ENCODE peak calls at places on chromosomes 6 and 20, in eight cellular contexts. T is body of pancreas, P is Peyer's patch, V is tibial nerve, S is esophagus squamous epithelium, X is heart left ventricle, K is ovary, M is adrenal gland. C is an unnamed sample.

GRCh38 chr20:45796336-45797070 is 4.7 kb downstream of the DNTTIP1 start:
- DNase-seq in M (no peak), S (no peak), V (no peak), X (no peak), T (no peak), K (no peak), P (no peak), C (no peak)

GRCh38 chr20:18276821-18277220 is 11.5 kb upstream of the ZNF133 start:
- DNase-seq in T (peak), K (peak), P (peak), M (peak), V (peak), X (peak), S (no peak), C (peak)

GRCh38 chr6:84442241-84442640 is 214.8 kb upstream of the CEP162 start:
- DNase-seq in S (no peak), K (no peak), V (no peak), P (no peak), X (no peak), T (no peak), M (no peak), C (no peak)

GRCh38 chr6:17962436-17963031 is 24.9 kb downstream of the KIF13A start:
- DNase-seq in S (no peak), M (peak), K (no peak), V (peak), T (peak), P (no peak), X (peak), C (no peak)

GRCh38 chr6:37279366-37280134 is 21.6 kb upstream of the TMEM217 start:
- DNase-seq in M (no peak), K (no peak), T (peak), S (no peak), P (no peak), X (no peak), V (peak), C (no peak)

GRCh38 chr6:170295519-170296422 is 4.9 kb upstream of the DLL1 start:
- DNase-seq in P (peak), X (no peak), M (no peak), T (peak), V (no peak), S (no peak), K (no peak), C (peak)

GRCh38 chr20:16445482-16445881 is 127.8 kb downstream of the KIF16B start:
- DNase-seq in S (no peak), T (no peak), V (no peak), X (no peak), P (no peak), M (peak), K (no peak), C (peak)

GRCh38 chr6:163529605-163530004 is 115.1 kb downstream of the QKI start:
- DNase-seq in P (no peak), V (no peak), K (no peak), X (no peak), T (no peak), S (no peak), M (no peak), C (no peak)

GRCh38 chr6:69162811-69163210 is 527.7 kb downstream of the ADGRB3 start:
- DNase-seq in V (no peak), M (no peak), P (no peak), S (no peak), K (no peak), T (no peak), X (no peak), C (no peak)

GRCh38 chr6:137363805-137364138 is 130.4 kb downstream of the OLIG3 start:
- DNase-seq in P (no peak), M (no peak), X (no peak), S (no peak), T (no peak), K (no peak), V (no peak), C (no peak)

GRCh38 chr20:47319517-47320252 is 36.8 kb downstream of the ZMYND8 start:
- DNase-seq in K (peak), P (no peak), S (no peak), T (peak), X (no peak), V (no peak), M (no peak), C (peak)

GRCh38 chr20:52926505-52926904 is 45.7 kb upstream of the TSHZ2 start:
- DNase-seq in M (no peak), K (no peak), V (no peak), P (no peak), X (no peak), S (no peak), T (no peak), C (no peak)

GRCh38 chr20:20410678-20411077 is 42.8 kb downstream of the INSM1 start:
- DNase-seq in M (peak), T (peak), K (peak), P (no peak), S (no peak), V (no peak), X (peak), C (no peak)

GRCh38 chr20:22768779-22769178 is 184.4 kb upstream of the FOXA2 start:
- DNase-seq in S (no peak), T (no peak), P (no peak), K (no peak), M (no peak), V (no peak), X (no peak), C (no peak)

GRCh38 chr6:129500958-129501381 is 209.0 kb downstream of the ARHGAP18 start:
- DNase-seq in K (no peak), P (no peak), M (no peak), T (no peak), X (no peak), V (no peak), S (no peak), C (no peak)

GRCh38 chr6:125984311-125984710 is 2.0 kb upstream of the TRMT11 start:
- DNase-seq in X (no peak), T (no peak), M (no peak), K (no peak), S (no peak), V (no peak), P (no peak), C (no peak)

GRCh38 chr6:5843078-5843477 is 163.6 kb downstream of the NRN1 start:
- DNase-seq in T (no peak), M (no peak), V (no peak), X (no peak), S (no peak), K (no peak), P (no peak), C (no peak)

GRCh38 chr6:42316390-42316970 is 98.8 kb upstream of the MRPS10 start:
- DNase-seq in S (no peak), V (peak), K (no peak), M (no peak), T (peak), P (peak), X (no peak), C (no peak)

GRCh38 chr20:33668791-33669155 is 2.0 kb downstream of the ACTL10 start:
- DNase-seq in P (no peak), X (no peak), S (no peak), T (no peak), K (no peak), M (peak), V (no peak), C (no peak)

GRCh38 chr20:33666293-33667244 is at the start of gene ACTL10:
- DNase-seq in S (peak), T (peak), V (peak), K (peak), P (peak), X (peak), M (peak), C (peak)

GRCh38 chr20:33667245-33668086 is 723 bp downstream of the ACTL10 start:
- DNase-seq in V (no peak), M (peak), X (peak), K (peak), S (no peak), T (peak), P (peak), C (peak)

GRCh38 chr20:33669224-33669623 is 2.5 kb downstream of the ACTL10 start:
- DNase-seq in M (peak), K (no peak), P (no peak), X (peak), V (no peak), S (no peak), T (no peak), C (peak)

DNA sequence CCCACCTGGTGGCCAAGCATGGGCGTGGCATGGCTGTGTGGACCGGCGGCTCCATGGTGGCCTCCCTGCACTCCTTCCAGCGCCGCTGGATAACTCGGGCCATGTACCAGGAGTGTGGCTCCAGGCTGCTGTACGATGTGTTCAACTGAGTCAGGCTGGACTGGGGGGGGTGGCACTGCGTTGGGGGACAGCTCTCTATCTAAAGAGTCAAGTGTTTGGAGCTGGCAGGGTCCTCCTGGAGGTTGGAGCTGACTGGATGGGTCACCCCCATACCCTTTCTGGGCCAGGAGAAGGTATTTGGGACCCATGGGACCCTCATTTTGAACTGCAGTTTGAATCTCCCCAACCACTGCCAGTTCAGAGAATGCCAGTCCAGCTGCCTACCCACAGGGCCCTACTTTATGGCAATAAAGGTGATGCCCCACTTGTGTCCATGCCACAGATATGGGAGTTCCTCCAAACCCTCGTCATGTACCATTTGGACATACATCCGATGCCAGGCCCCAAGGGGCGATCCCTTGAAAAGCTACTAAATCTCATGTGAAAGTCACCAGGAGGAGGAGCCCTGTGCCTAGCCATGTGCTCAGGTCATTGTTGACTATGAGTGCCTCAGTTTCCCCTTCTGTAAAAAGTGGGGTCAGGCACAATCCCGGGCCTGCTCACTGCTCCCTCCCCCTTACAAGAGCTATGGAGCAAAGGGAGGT is 1.5 kb downstream of the ACTL10 start:
- DNase-seq in M (peak), T (peak), V (peak), X (peak), P (peak), K (no peak), S (no peak), C (no peak)
- TF ChIP-seq CTCF in M (peak), T (peak), V (no peak), X (peak), P (peak), K (peak), S (peak), C (no peak)

GRCh38 chr6:30769853-30770160 is 25.5 kb upstream of the IER3 start:
- DNase-seq in V (no peak), K (no peak), S (no peak), T (no peak), M (no peak), P (no peak), X (no peak), C (no peak)

GRCh38 chr6:30767158-30767943 is 23.0 kb upstream of the IER3 start:
- DNase-seq in X (no peak), P (no peak), M (no peak), T (no peak), K (no peak), S (no peak), V (no peak), C (no peak)

GRCh38 chr6:30769088-30769852 is 24.9 kb upstream of the IER3 start:
- DNase-seq in K (peak), S (no peak), T (peak), M (peak), X (peak), V (no peak), P (peak), C (peak)

GRCh38 chr6:30767944-30768301 is 23.6 kb upstream of the IER3 start:
- DNase-seq in P (no peak), T (no peak), M (no peak), K (no peak), S (no peak), V (no peak), X (no peak), C (no peak)

DNA sequence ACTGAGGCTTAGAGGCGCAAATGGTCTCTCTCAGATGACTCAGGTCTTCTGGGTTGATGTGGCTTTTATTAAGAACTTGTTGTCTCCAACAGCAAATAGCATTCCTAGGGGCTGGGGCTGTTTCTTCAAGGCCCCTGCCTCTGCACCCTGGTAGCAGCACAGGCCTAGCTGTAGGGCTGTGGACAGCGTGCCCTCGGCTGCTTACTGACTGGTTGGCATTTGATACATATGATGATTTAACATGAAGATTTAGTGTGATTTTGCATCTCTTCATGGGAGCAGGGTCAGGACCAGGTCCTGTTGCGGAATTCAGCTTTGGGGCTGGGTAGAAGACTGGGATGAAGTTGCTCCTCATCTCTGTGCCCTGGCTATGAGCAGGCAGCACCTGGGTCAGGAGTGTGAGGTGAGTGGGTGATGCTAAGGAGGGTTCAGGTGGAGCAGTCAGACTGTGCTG is 24.3 kb upstream of the IER3 start:
- DNase-seq in V (no peak), T (no peak), K (no peak), P (no peak), X (no peak), M (no peak), S (no peak), C (no peak)
- TF ChIP-seq POLR2A in V (no peak), T (no peak), K (no peak), P (no peak), X (no peak), M (no peak), S (no peak), C (no peak)

DNA sequence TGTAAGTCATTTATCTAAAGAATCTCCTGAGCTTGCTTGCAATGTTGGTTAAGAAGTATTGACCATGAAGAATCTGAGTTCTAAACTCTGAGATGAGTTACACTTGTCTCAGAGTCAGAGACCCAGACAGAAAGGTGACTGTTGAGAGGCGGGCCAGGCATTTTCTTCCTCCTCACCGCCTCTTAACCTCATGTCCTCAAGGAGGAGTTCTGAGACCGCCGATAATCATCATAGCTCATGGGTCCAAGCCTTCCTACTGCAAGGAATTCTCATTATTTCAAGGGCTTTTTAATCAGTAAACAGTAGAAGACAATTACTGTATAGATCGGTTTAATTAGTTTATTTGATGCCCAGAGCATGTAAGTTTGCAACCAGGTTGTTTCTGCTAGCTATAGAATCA is 382.4 kb upstream of the MMS22L start:
- DNase-seq in S (no peak), V (no peak), P (no peak), M (no peak), X (no peak), T (no peak), K (no peak), C (no peak)
- TF ChIP-seq CTCF in S (no peak), V (no peak), P (no peak), M (no peak), X (no peak), T (no peak), K (no peak), C (no peak)

DNA sequence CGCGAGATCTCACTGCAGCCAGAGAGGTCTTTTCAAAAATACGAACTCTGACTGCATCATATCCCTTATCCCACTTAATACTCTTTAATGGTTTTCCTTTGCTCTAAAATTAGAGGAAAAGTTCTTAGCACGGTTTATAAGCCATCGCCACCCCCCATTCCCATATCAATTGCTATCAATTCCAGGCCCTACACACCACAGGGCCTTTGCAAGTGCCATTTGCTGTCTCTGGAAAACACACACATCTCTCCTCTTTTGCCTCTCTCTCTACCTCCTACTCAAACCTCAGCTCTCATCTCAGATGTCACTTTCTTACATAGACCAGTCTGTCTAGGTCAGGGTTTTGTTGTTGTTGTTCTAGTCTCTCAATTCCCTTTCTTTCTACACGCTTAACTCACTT is 9.8 kb downstream of the SLC22A23 start:
- DNase-seq in T (no peak), X (no peak), P (no peak), V (no peak), K (no peak), M (no peak), S (no peak), C (no peak)
- TF ChIP-seq POLR2A in T (no peak), X (no peak), P (no peak), V (no peak), K (no peak), M (no peak), S (no peak), C (no peak)

DNA sequence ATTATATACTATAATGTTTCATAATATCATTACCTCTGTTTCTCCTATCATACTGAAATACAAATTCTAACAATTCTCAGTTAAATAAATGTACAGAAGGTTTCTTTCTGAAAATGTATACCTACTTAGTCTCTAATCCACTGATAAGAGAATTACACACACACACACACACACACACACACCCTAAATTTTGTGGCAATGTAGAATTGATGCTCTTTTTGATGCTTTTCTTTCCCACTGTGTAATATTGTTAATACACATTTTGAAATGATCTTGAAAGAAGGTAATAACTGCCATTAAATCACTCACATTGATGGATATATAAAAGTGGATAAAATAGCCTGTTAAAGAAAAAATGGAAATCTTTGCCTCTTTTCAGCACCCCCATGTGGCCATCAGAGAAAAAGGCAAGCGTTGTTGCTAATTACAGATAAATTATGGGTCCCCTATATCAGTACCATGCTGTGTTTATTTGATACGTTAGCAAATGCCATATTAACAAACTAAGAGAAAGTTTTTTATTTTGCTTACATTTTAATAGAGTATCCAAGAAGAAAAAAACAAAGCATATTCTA is 76.6 kb upstream of the VGLL2 start:
- DNase-seq in P (no peak), T (no peak), S (no peak), M (no peak), X (no peak), V (no peak), K (no peak), C (no peak)
- TF ChIP-seq CTCF in P (no peak), T (peak), S (peak), M (peak), X (peak), V (no peak), K (no peak), C (no peak)

DNA sequence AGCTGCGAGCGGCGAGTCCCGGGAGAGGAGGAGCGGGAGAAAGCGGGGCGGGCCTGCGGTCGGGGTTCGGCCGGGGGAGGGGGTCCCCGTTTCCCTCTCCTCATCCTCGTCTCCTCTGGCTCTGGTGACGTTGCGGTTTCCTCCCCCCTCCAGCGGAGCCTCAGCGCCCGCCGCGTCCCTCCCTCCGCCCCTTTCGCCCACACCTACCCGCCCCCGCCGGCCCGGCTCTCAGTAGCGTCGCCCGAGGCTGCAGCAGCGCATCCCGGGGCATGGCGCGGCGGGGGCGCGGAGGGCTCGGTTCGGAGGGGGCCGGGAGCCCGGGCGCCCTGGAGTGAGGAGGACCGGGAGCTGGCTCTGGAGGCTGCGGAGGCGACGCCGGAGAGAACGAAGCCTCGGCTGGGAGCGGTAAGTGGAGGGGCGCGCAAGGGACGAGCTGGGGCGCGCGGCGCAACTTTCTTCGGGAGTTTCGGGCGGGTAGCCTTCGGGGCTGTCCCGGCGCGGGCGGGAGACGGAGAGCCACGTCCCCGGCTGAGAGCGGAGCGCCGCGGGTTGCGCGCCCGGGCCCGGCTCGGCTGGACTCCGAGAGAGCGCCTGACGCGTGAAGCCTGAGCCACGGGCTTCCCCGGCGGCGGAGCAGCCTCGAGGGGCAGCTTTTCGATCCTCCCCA is at the start of gene DSE:
- DNase-seq in S (no peak), P (peak), K (peak), M (peak), X (peak), T (peak), V (peak), C (peak)
- TF ChIP-seq POLR2A in S (peak), P (peak), K (peak), M (peak), X (peak), T (peak), V (peak), C (peak)